ENCODE peak calls at places on chromosomes 13 and 19, in four cellular contexts. O is cardiac muscle cell, L is breast epithelium, V is tibial nerve. H is an unnamed sample.
A peak's percentile ranks its signal among the peaks of the same experiment; 100 is the strongest.

GRCh38 chr19:30070970-30071632 is 129.1 kb downstream of the URI1 start:
- DNase-seq in O (no peak), L (peak; percentile 37), V (no peak), H (no peak)

GRCh38 chr19:575527-576506 is 3.4 kb downstream of the BSG start:
- DNase-seq in O (peak; percentile 66), L (no peak), V (no peak), H (no peak)

GRCh38 chr13:50365683-50366391 is 350.6 kb downstream of the KCNRG start:
- DNase-seq in O (no peak), L (no peak), V (no peak), H (no peak)

GRCh38 chr19:54905908-54906511 is at the start of gene NCR1:
- DNase-seq in O (no peak), L (no peak), V (no peak), H (no peak)

GRCh38 chr19:6047741-6048231 is 62.5 kb downstream of the RFX2 start:
- DNase-seq in O (peak; percentile 52), L (peak; percentile 48), V (no peak), H (no peak)

GRCh38 chr13:88602786-88603777 is 931.9 kb downstream of the SLITRK5 start:
- DNase-seq in O (no peak), L (no peak), V (no peak), H (no peak)

GRCh38 chr13:48230541-48230940 is 2.5 kb upstream of the ITM2B start:
- DNase-seq in O (no peak), L (no peak), V (no peak), H (no peak)

GRCh38 chr19:46579286-46579944 is 21.7 kb upstream of the CALM3 start:
- DNase-seq in O (peak; percentile 48), L (no peak), V (no peak), H (no peak)

GRCh38 chr13:71801781-71802180 is 65.2 kb downstream of the DACH1 start:
- DNase-seq in O (no peak), L (no peak), V (no peak), H (no peak)

GRCh38 chr19:53991224-53992113 is at the start of gene CACNG6:
- DNase-seq in O (peak; percentile 60), L (no peak), V (no peak), H (no peak)

GRCh38 chr13:53010374-53011105 is 18.1 kb upstream of the OLFM4 start:
- DNase-seq in O (no peak), L (no peak), V (peak; percentile 27), H (no peak)

GRCh38 chr13:113647351-113648217 is 10.4 kb downstream of the ATP4B start:
- DNase-seq in O (peak; percentile 45), L (peak; percentile 96), V (peak; percentile 77), H (peak; percentile 59)
- H3K27ac ChIP-seq in O (no peak overlapping the region), L (peak overlapping the region; percentile 48), V (peak overlapping the region; percentile 49), H (peak overlapping the region; percentile 23)

GRCh38 chr13:34459856-34460255 is 482.2 kb upstream of the NBEA start:
- DNase-seq in O (peak; percentile 6), L (no peak), V (no peak), H (no peak)
- H3K27ac ChIP-seq in O (no peak overlapping the region), L (no peak overlapping the region), V (no peak overlapping the region), H (no peak overlapping the region)

DNA sequence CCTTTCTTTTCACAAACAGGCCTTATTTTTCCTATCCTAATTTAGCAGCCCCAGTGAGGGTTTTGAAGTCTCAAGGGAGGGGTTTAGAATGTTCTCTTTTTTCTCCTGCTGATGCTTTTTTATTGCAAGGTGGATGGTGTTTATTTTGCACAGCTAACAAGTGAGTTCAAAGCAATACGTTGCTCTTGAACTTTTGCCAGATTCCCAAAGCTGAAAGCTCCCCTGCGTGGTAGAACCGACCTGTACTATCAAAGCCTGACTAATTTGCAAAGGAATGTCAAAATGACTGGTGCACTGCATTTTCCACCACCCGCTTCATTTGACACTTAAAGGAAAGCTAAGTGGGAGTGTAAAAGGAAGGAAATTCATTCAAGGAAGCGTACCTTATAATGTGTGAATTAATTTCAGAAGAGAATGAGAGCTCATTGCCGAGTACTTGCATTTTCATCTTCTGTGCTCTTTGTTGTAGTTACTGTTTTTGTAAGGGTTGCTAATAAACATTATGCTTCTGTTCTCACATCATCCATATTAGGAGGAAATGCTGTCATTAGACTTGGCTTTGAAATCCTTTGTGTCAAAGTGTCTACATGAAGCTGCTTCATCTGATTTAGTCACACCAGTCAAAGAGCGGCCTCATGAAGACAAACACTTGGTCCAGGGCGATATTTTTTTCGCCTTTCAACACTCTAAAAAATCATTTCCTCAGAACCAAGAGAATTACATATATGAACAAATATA is 105.2 kb downstream of the SPRY2 start:
- DNase-seq in O (peak; percentile 59), L (no peak), V (no peak), H (no peak)
- H3K27ac ChIP-seq in O (no peak overlapping the region), L (no peak overlapping the region), V (peak overlapping the region; percentile 66), H (no peak overlapping the region)

GRCh38 chr13:29702912-29703351 is 107.4 kb upstream of the SLC7A1 start:
- DNase-seq in O (peak; percentile 93), L (no peak), V (peak; percentile 38), H (no peak)
- H3K27ac ChIP-seq in O (no peak overlapping the region), L (no peak overlapping the region), V (peak overlapping the region; percentile 71), H (no peak overlapping the region)

GRCh38 chr13:35927554-35927953 is 203.6 kb downstream of the DCLK1 start:
- DNase-seq in O (peak; percentile 73), L (no peak), V (peak; percentile 14), H (no peak)
- H3K27ac ChIP-seq in O (no peak overlapping the region), L (peak overlapping the region; percentile 67), V (peak overlapping the region; percentile 80), H (no peak overlapping the region)

DNA sequence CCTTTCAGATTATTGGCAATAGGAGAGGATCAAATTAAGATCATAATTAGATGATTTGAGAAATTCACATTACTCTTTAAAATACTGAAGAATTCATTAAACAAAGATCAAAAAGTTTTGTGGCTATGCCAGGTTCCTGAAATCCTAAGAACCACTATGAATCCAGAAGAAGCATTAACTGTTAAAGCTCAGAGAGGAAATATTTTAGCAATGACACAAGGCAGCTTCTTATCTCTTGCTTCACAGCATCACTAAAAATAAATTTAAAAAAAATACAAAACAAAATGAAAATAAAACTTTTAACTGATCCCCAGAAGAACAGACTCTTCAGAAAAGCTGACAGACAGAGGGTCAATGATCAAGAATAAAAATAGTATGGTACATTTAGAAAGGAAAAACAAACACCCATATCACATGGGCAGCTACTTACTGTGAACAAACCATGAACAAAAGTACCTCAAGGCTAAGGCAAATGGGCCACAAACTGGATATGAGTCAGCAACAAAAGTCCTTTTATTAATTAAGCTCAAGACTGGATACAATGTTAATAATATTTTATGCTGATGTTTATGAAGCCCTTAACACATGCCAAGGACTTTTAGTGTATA is 19.6 kb downstream of the RNF6 start:
- DNase-seq in O (peak; percentile 60), L (no peak), V (no peak), H (no peak)
- H3K27ac ChIP-seq in O (no peak overlapping the region), L (no peak overlapping the region), V (no peak overlapping the region), H (no peak overlapping the region)